ENCODE peak calls at places on chromosomes 16 and 17, in four cellular contexts. P, R, X and B are unnamed samples.

GRCh38 chr17:63452091-63452978 is 6.2 kb upstream of the CYB561 start:
- DNase-seq in P (no peak), R (no peak), X (no peak), B (no peak)

GRCh38 chr17:74998783-74999182 is 11.4 kb downstream of the CDR2L start:
- DNase-seq in P (no peak), R (no peak), X (no peak), B (no peak)

GRCh38 chr17:10111907-10112452 is 86.4 kb downstream of the GAS7 start:
- DNase-seq in P (no peak), R (no peak), X (no peak), B (no peak)

GRCh38 chr17:732788-733720 is 658 bp downstream of the TLCD3A start:
- DNase-seq in P (peak), R (peak), X (peak), B (peak)

GRCh38 chr16:54430491-54431030 is 144.0 kb upstream of the IRX3 start:
- DNase-seq in P (peak), R (no peak), X (no peak), B (no peak)

GRCh38 chr17:37064956-37065355 is 116.2 kb downstream of the AATF start:
- DNase-seq in P (no peak), R (no peak), X (no peak), B (no peak)

GRCh38 chr17:46819906-46820351 is 1.4 kb upstream of the WNT3 start:
- DNase-seq in P (no peak), R (no peak), X (no peak), B (no peak)

GRCh38 chr16:85308585-85309540 is 196.6 kb upstream of the CIBAR2 start:
- DNase-seq in P (no peak), R (peak), X (no peak), B (no peak)

GRCh38 chr17:48194097-48194550 is 86.6 kb downstream of the SNX11 start:
- DNase-seq in P (peak), R (peak), X (no peak), B (no peak)

GRCh38 chr17:10683853-10684252 is 13.5 kb downstream of the SCO1 start:
- DNase-seq in P (peak), R (no peak), X (no peak), B (no peak)

GRCh38 chr17:58172369-58173071 is 5.7 kb downstream of the OR4D2 start:
- DNase-seq in P (peak), R (peak), X (no peak), B (no peak)

GRCh38 chr17:78745407-78746088 is 36.5 kb downstream of the CYTH1 start:
- DNase-seq in P (peak), R (peak), X (no peak), B (no peak)
- TF ChIP-seq CTCF in P (peak), R (peak), X (peak), B (peak)

GRCh38 chr16:75096730-75097129 is 19.9 kb downstream of the LDHD start:
- DNase-seq in P (peak), R (no peak), X (peak), B (no peak)
- TF ChIP-seq CTCF in P (peak), R (no peak), X (peak), B (no peak)

GRCh38 chr17:60107526-60108257 is 29.0 kb upstream of the HEATR6 start:
- DNase-seq in P (peak), R (no peak), X (no peak), B (no peak)
- TF ChIP-seq CTCF in P (no peak), R (no peak), X (no peak), B (no peak)

GRCh38 chr17:45104029-45104428 is 28.3 kb downstream of the PLCD3 start:
- DNase-seq in P (no peak), R (no peak), X (no peak), B (no peak)

GRCh38 chr17:45104497-45104896 is 27.8 kb downstream of the PLCD3 start:
- DNase-seq in P (no peak), R (no peak), X (no peak), B (no peak)

GRCh38 chr17:45106582-45106981 is 25.7 kb downstream of the PLCD3 start:
- DNase-seq in P (no peak), R (no peak), X (no peak), B (no peak)

GRCh38 chr17:45106101-45106500 is 26.2 kb downstream of the PLCD3 start:
- DNase-seq in P (no peak), R (no peak), X (no peak), B (no peak)

DNA sequence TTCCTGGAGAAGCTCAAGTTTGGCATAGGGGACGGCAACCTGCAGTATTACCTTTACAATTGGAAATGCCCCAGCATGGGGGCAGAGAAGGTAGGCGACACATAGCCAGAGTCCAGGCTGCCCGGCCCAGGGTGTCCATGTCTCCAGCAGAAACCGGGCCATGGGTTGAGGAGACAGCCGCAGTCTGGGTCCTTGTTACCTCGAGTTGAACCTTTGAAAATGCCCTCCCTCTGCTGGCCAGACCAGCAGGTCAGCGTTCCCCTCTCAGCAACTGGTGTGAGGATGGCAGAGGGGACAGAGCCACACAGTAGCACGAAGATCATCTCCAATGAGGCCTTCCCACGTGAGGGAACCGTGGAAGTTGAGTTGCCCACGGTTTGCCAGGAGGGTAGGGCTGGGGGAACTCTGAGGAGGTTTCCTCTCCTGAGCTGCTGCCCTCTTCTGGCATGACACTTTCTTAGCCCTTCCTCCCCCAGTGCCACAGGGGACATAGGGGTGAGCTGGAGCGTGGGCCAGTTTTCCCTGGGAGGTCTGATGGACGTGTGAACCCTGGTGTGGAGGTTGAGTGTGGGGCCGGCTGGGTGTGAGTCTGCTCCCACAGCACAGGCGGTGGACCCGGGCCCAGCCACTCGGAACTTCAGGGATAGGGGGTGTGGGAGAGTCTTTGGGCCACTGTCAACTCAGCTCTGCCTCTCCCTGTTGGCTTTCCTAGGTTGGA is 27.2 kb downstream of the PLCD3 start:
- DNase-seq in P (no peak), R (no peak), X (no peak), B (no peak)
- TF ChIP-seq CTCF in P (no peak), R (no peak), X (no peak), B (peak)

GRCh38 chr16:78005881-78006280 is 16.5 kb upstream of the CLEC3A start:
- DNase-seq in P (no peak), R (peak), X (no peak), B (peak)
- TF ChIP-seq CTCF in P (peak), R (peak), X (no peak), B (peak)

DNA sequence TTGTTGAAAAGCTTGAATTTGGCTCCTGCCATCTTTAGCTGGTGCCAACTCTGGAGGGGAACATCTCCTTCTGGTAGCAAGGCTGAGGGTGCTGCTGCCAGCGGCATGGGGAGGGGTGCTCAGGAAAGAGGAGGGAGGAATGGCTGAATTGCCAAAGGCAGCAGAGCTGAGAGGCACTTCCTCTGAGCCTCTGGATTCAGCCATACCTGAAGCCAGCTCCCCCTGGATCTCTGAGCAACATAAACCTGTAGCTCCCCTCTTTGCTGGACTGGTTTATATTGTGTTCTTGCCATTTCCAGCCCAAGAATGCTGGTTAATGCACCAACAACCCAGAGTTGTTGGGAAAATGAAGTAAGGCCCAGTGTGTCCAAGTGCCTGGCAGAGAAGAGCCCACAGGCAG is 7.4 kb downstream of the MEFV start:
- DNase-seq in P (no peak), R (no peak), X (no peak), B (no peak)
- TF ChIP-seq CTCF in P (no peak), R (no peak), X (no peak), B (no peak)